ENCODE peak calls at places on chromosomes 2 and 18, in six cellular contexts. One of them, this sample, is unnamed.

GRCh38 chr2:169641464-169641863 is 52.7 kb downstream of the CFAP210 start:
- DNase-seq in psoas muscle: no peak
- DNase-seq in pancreas: no peak
- DNase-seq in fibroblast of lung: no peak
- DNase-seq in heart left ventricle: no peak
- DNase-seq in HCT116: no peak
- DNase-seq in this sample: no peak

GRCh38 chr2:216115224-216115582 is 6.1 kb downstream of the XRCC5 start:
- DNase-seq in fibroblast of lung: peak; percentile 25
- DNase-seq in pancreas: no peak
- DNase-seq in psoas muscle: no peak
- DNase-seq in HCT116: no peak
- DNase-seq in heart left ventricle: no peak
- DNase-seq in this sample: no peak

GRCh38 chr18:14978962-14979535 is 231.1 kb downstream of the ANKRD30B start:
- DNase-seq in fibroblast of lung: no peak
- DNase-seq in heart left ventricle: no peak
- DNase-seq in HCT116: no peak
- DNase-seq in psoas muscle: no peak
- DNase-seq in pancreas: no peak
- DNase-seq in this sample: no peak

GRCh38 chr2:196155597-196155996 is 15.8 kb downstream of the STK17B start:
- DNase-seq in HCT116: no peak
- DNase-seq in heart left ventricle: no peak
- DNase-seq in pancreas: no peak
- DNase-seq in fibroblast of lung: no peak
- DNase-seq in psoas muscle: no peak
- DNase-seq in this sample: no peak

GRCh38 chr2:96501471-96501874 is 3.7 kb downstream of the NEURL3 start:
- DNase-seq in HCT116: no peak
- DNase-seq in psoas muscle: peak; percentile 28
- DNase-seq in heart left ventricle: no peak
- DNase-seq in fibroblast of lung: no peak
- DNase-seq in pancreas: no peak
- DNase-seq in this sample: no peak

GRCh38 chr2:17915811-17916523 is 37.5 kb downstream of the KCNS3 start:
- DNase-seq in HCT116: no peak
- DNase-seq in fibroblast of lung: no peak
- DNase-seq in heart left ventricle: no peak
- DNase-seq in psoas muscle: no peak
- DNase-seq in pancreas: no peak
- DNase-seq in this sample: no peak

GRCh38 chr18:43420950-43421349 is 143.7 kb upstream of the SYT4 start:
- DNase-seq in pancreas: no peak
- DNase-seq in psoas muscle: no peak
- DNase-seq in HCT116: no peak
- DNase-seq in heart left ventricle: no peak
- DNase-seq in fibroblast of lung: no peak
- DNase-seq in this sample: no peak

GRCh38 chr2:3485166-3485565 is 34.2 kb downstream of the ADI1 start:
- DNase-seq in psoas muscle: no peak
- DNase-seq in fibroblast of lung: no peak
- DNase-seq in heart left ventricle: no peak
- DNase-seq in HCT116: no peak
- DNase-seq in pancreas: no peak
- DNase-seq in this sample: no peak

GRCh38 chr2:39411186-39411944 is 25.7 kb downstream of the MAP4K3 start:
- DNase-seq in heart left ventricle: no peak
- DNase-seq in pancreas: no peak
- DNase-seq in fibroblast of lung: peak; percentile 97
- DNase-seq in psoas muscle: no peak
- DNase-seq in HCT116: peak; percentile 72
- DNase-seq in this sample: no peak

GRCh38 chr2:196918927-196919326 is 7.6 kb downstream of the PGAP1 start:
- DNase-seq in HCT116: no peak
- DNase-seq in fibroblast of lung: no peak
- DNase-seq in pancreas: no peak
- DNase-seq in psoas muscle: no peak
- DNase-seq in heart left ventricle: no peak
- DNase-seq in this sample: no peak

GRCh38 chr2:183605440-183605839 is 481.2 kb downstream of the NUP35 start:
- DNase-seq in pancreas: no peak
- DNase-seq in heart left ventricle: no peak
- DNase-seq in HCT116: no peak
- DNase-seq in psoas muscle: no peak
- DNase-seq in fibroblast of lung: no peak
- DNase-seq in this sample: no peak

GRCh38 chr18:73283788-73284187 is 416.0 kb upstream of the NETO1 start:
- DNase-seq in fibroblast of lung: peak; percentile 77
- DNase-seq in HCT116: no peak
- DNase-seq in pancreas: no peak
- DNase-seq in psoas muscle: no peak
- DNase-seq in heart left ventricle: no peak
- DNase-seq in this sample: no peak

GRCh38 chr2:134401789-134402188 is 147.9 kb downstream of the MGAT5 start:
- DNase-seq in psoas muscle: no peak
- DNase-seq in fibroblast of lung: no peak
- DNase-seq in pancreas: no peak
- DNase-seq in heart left ventricle: peak; percentile 35
- DNase-seq in HCT116: no peak
- DNase-seq in this sample: no peak

GRCh38 chr2:161139098-161139987 is 20.9 kb upstream of the TANK start:
- DNase-seq in fibroblast of lung: peak; percentile 69
- DNase-seq in psoas muscle: no peak
- DNase-seq in HCT116: no peak
- DNase-seq in pancreas: no peak
- DNase-seq in heart left ventricle: no peak
- DNase-seq in this sample: no peak
- H3K4me1 ChIP-seq in fibroblast of lung: no peaks in the 10 kb centered on the region
- H3K4me1 ChIP-seq in psoas muscle: peaks cover 16% of the 10 kb centered on the region
- H3K4me1 ChIP-seq in HCT116: peaks cover 40% of the 10 kb centered on the region
- H3K4me1 ChIP-seq in pancreas: peaks cover 27% of the 10 kb centered on the region
- H3K4me1 ChIP-seq in heart left ventricle: peaks cover 35% of the 10 kb centered on the region
- H3K4me1 ChIP-seq in this sample: no peaks in the 10 kb centered on the region

GRCh38 chr18:44946529-44947113 is 265.9 kb downstream of the SETBP1 start:
- DNase-seq in HCT116: no peak
- DNase-seq in pancreas: no peak
- DNase-seq in heart left ventricle: no peak
- DNase-seq in psoas muscle: no peak
- DNase-seq in fibroblast of lung: no peak
- DNase-seq in this sample: no peak
- H3K27ac ChIP-seq in HCT116: no peak overlapping the region
- H3K27ac ChIP-seq in pancreas: no peak overlapping the region
- H3K27ac ChIP-seq in heart left ventricle: no peak overlapping the region
- H3K27ac ChIP-seq in psoas muscle: no peak overlapping the region
- H3K27ac ChIP-seq in fibroblast of lung: no peak overlapping the region
- H3K27ac ChIP-seq in this sample: no peak overlapping the region

GRCh38 chr2:203814661-203815540 is 52.7 kb upstream of the CTLA4 start:
- DNase-seq in pancreas: no peak
- DNase-seq in heart left ventricle: peak; percentile 41
- DNase-seq in HCT116: peak; percentile 50
- DNase-seq in psoas muscle: peak; percentile 65
- DNase-seq in fibroblast of lung: peak; percentile 79
- DNase-seq in this sample: no peak
- H3K4me3 ChIP-seq in pancreas: no peak overlapping the region
- H3K4me3 ChIP-seq in heart left ventricle: no peak overlapping the region
- H3K4me3 ChIP-seq in HCT116: no peak overlapping the region
- H3K4me3 ChIP-seq in psoas muscle: no peak overlapping the region
- H3K4me3 ChIP-seq in fibroblast of lung: peak overlapping the region; percentile 15
- H3K4me3 ChIP-seq in this sample: peak overlapping the region; percentile 21

DNA sequence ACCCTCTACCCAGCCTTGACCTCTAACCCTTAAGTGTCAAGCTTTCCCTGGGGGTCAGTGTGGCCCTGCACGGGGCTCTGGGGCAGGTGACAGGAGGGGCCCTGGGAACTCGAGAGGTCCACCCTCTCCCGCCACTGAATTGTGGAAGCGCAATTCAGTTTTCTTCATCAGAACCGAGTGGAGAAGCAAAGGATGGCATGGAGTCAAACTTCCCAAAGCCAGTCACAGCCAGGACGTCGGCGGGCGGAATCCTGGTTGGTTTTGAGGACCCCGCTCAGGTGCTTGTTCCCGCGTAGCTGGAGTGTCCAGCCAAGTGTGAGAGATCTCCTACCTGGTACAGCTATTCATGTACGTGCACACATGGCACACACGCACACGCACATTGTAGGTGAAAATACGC is 62.0 kb downstream of the MBP start:
- DNase-seq in pancreas: no peak
- DNase-seq in HCT116: no peak
- DNase-seq in psoas muscle: no peak
- DNase-seq in heart left ventricle: no peak
- DNase-seq in fibroblast of lung: no peak
- DNase-seq in this sample: no peak
- H3K4me1 ChIP-seq in pancreas: peaks cover 40% of the 10 kb centered on the region
- H3K4me1 ChIP-seq in HCT116: peaks cover 34% of the 10 kb centered on the region
- H3K4me1 ChIP-seq in psoas muscle: peaks cover 63% of the 10 kb centered on the region
- H3K4me1 ChIP-seq in heart left ventricle: peaks cover 89% of the 10 kb centered on the region
- H3K4me1 ChIP-seq in fibroblast of lung: peaks cover 39% of the 10 kb centered on the region
- H3K4me1 ChIP-seq in this sample: peaks cover 45% of the 10 kb centered on the region

GRCh38 chr2:152587187-152587947 is 129.9 kb downstream of the PRPF40A start:
- DNase-seq in heart left ventricle: no peak
- DNase-seq in psoas muscle: no peak
- DNase-seq in HCT116: no peak
- DNase-seq in pancreas: no peak
- DNase-seq in fibroblast of lung: peak; percentile 58
- DNase-seq in this sample: no peak
- H3K27ac ChIP-seq in heart left ventricle: no peak overlapping the region
- H3K27ac ChIP-seq in psoas muscle: no peak overlapping the region
- H3K27ac ChIP-seq in HCT116: no peak overlapping the region
- H3K27ac ChIP-seq in pancreas: no peak overlapping the region
- H3K27ac ChIP-seq in fibroblast of lung: peak overlapping the region; percentile 53
- H3K27ac ChIP-seq in this sample: no peak overlapping the region

GRCh38 chr2:174341301-174341994 is 6.7 kb downstream of the SP9 start:
- DNase-seq in psoas muscle: peak; percentile 94
- DNase-seq in fibroblast of lung: peak; percentile 70
- DNase-seq in HCT116: peak; percentile 58
- DNase-seq in heart left ventricle: peak; percentile 81
- DNase-seq in pancreas: peak; percentile 78
- DNase-seq in this sample: peak; percentile 23
- H3K4me3 ChIP-seq in psoas muscle: peak overlapping the region; percentile 47
- H3K4me3 ChIP-seq in fibroblast of lung: peak overlapping the region; percentile 7
- H3K4me3 ChIP-seq in HCT116: no peak overlapping the region
- H3K4me3 ChIP-seq in heart left ventricle: no peak overlapping the region
- H3K4me3 ChIP-seq in pancreas: no peak overlapping the region
- H3K4me3 ChIP-seq in this sample: peak overlapping the region; percentile 18

GRCh38 chr2:111162718-111163331 is 42.1 kb downstream of the BCL2L11 start:
- DNase-seq in fibroblast of lung: peak; percentile 53
- DNase-seq in pancreas: no peak
- DNase-seq in psoas muscle: no peak
- DNase-seq in heart left ventricle: no peak
- DNase-seq in HCT116: no peak
- DNase-seq in this sample: no peak

GRCh38 chr2:111165084-111165483 is 44.4 kb downstream of the BCL2L11 start:
- DNase-seq in heart left ventricle: peak; percentile 64
- DNase-seq in psoas muscle: peak; percentile 77
- DNase-seq in pancreas: no peak
- DNase-seq in HCT116: no peak
- DNase-seq in fibroblast of lung: no peak
- DNase-seq in this sample: no peak

GRCh38 chr2:111166115-111166514 is 45.4 kb downstream of the BCL2L11 start:
- DNase-seq in fibroblast of lung: no peak
- DNase-seq in pancreas: no peak
- DNase-seq in heart left ventricle: no peak
- DNase-seq in HCT116: no peak
- DNase-seq in psoas muscle: no peak
- DNase-seq in this sample: no peak

GRCh38 chr2:111161971-111162370 is 41.3 kb downstream of the BCL2L11 start:
- DNase-seq in HCT116: no peak
- DNase-seq in pancreas: peak; percentile 57
- DNase-seq in fibroblast of lung: no peak
- DNase-seq in heart left ventricle: peak; percentile 53
- DNase-seq in psoas muscle: peak; percentile 89
- DNase-seq in this sample: no peak

GRCh38 chr2:111164078-111164477 is 43.4 kb downstream of the BCL2L11 start:
- DNase-seq in heart left ventricle: no peak
- DNase-seq in pancreas: no peak
- DNase-seq in fibroblast of lung: no peak
- DNase-seq in psoas muscle: no peak
- DNase-seq in HCT116: no peak
- DNase-seq in this sample: no peak
- H3K4me1 ChIP-seq in heart left ventricle: peaks cover 49% of the 10 kb centered on the region
- H3K4me1 ChIP-seq in pancreas: peaks cover 37% of the 10 kb centered on the region
- H3K4me1 ChIP-seq in fibroblast of lung: peaks cover 24% of the 10 kb centered on the region
- H3K4me1 ChIP-seq in psoas muscle: peaks cover 64% of the 10 kb centered on the region
- H3K4me1 ChIP-seq in HCT116: peaks cover 22% of the 10 kb centered on the region
- H3K4me1 ChIP-seq in this sample: peaks cover 66% of the 10 kb centered on the region

GRCh38 chr2:233096006-233096405 is 35.9 kb downstream of the INPP5D start:
- DNase-seq in psoas muscle: no peak
- DNase-seq in HCT116: no peak
- DNase-seq in pancreas: no peak
- DNase-seq in heart left ventricle: no peak
- DNase-seq in fibroblast of lung: no peak
- DNase-seq in this sample: no peak

GRCh38 chr2:233105156-233105895 is 45.2 kb downstream of the INPP5D start:
- DNase-seq in pancreas: no peak
- DNase-seq in HCT116: no peak
- DNase-seq in fibroblast of lung: no peak
- DNase-seq in heart left ventricle: no peak
- DNase-seq in psoas muscle: no peak
- DNase-seq in this sample: no peak

GRCh38 chr2:233101826-233102225 is 41.7 kb downstream of the INPP5D start:
- DNase-seq in pancreas: no peak
- DNase-seq in HCT116: no peak
- DNase-seq in fibroblast of lung: no peak
- DNase-seq in heart left ventricle: no peak
- DNase-seq in psoas muscle: no peak
- DNase-seq in this sample: no peak

GRCh38 chr2:233098615-233099014 is 38.5 kb downstream of the INPP5D start:
- DNase-seq in fibroblast of lung: no peak
- DNase-seq in heart left ventricle: no peak
- DNase-seq in psoas muscle: no peak
- DNase-seq in HCT116: peak; percentile 10
- DNase-seq in pancreas: peak; percentile 36
- DNase-seq in this sample: no peak

GRCh38 chr2:233100192-233100998 is 40.3 kb downstream of the INPP5D start:
- DNase-seq in pancreas: no peak
- DNase-seq in heart left ventricle: no peak
- DNase-seq in fibroblast of lung: no peak
- DNase-seq in psoas muscle: no peak
- DNase-seq in HCT116: no peak
- DNase-seq in this sample: no peak
- H3K27ac ChIP-seq in pancreas: no peak overlapping the region
- H3K27ac ChIP-seq in heart left ventricle: no peak overlapping the region
- H3K27ac ChIP-seq in fibroblast of lung: no peak overlapping the region
- H3K27ac ChIP-seq in psoas muscle: no peak overlapping the region
- H3K27ac ChIP-seq in HCT116: no peak overlapping the region
- H3K27ac ChIP-seq in this sample: no peak overlapping the region

DNA sequence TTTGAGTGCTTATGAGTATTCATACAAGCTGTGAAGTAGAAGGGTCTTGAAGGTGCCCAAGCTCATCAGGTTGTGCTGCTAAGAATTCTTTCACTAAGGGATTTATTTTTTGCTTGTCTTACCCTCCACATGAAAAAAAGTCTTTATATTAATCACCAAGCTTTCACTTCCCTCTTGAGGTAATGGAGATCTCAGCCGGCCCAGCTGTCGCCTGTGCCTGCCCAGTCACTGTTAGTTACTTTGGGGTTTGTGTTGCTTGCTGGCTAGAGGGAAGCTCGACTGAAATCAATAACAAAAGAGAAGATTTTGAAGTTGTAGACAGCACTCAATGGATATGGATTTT is 21.9 kb downstream of the MC2R start:
- DNase-seq in pancreas: no peak
- DNase-seq in psoas muscle: no peak
- DNase-seq in heart left ventricle: no peak
- DNase-seq in HCT116: no peak
- DNase-seq in fibroblast of lung: no peak
- DNase-seq in this sample: no peak
- H3K4me3 ChIP-seq in pancreas: no peak overlapping the region
- H3K4me3 ChIP-seq in psoas muscle: no peak overlapping the region
- H3K4me3 ChIP-seq in heart left ventricle: no peak overlapping the region
- H3K4me3 ChIP-seq in HCT116: no peak overlapping the region
- H3K4me3 ChIP-seq in fibroblast of lung: no peak overlapping the region
- H3K4me3 ChIP-seq in this sample: no peak overlapping the region